ENCODE peak calls at places on chromosomes 11 and 22, in five cellular contexts. P is HCT116, R is K562, B is H1, M is GM12878. X is an unnamed sample.

GRCh38 chr22:23913306-23913660 is 19.1 kb downstream of the MIF start:
- DNase-seq in B (no peak), P (no peak), R (no peak), M (no peak), X (no peak)

GRCh38 chr11:1546536-1547466 is 25.3 kb downstream of the DUSP8 start:
- DNase-seq in P (no peak), R (peak), B (no peak), M (no peak), X (no peak)

GRCh38 chr11:40425168-40425567 is 1034.3 kb downstream of the LRRC4C start:
- DNase-seq in M (no peak), R (no peak), B (no peak), P (no peak), X (no peak)

GRCh38 chr11:76802621-76803020 is 19.5 kb downstream of the TSKU start:
- DNase-seq in R (no peak), B (no peak), P (no peak), M (no peak), X (no peak)

GRCh38 chr11:5196731-5197130 is 3.8 kb downstream of the OR51V1 start:
- DNase-seq in R (no peak), B (no peak), M (no peak), P (no peak), X (no peak)

GRCh38 chr11:78646564-78647185 is 72.0 kb upstream of the NARS2 start:
- DNase-seq in P (peak), R (peak), B (no peak), M (no peak), X (peak)

GRCh38 chr11:33930317-33931021 is 38.6 kb upstream of the LMO2 start:
- DNase-seq in M (no peak), R (no peak), B (no peak), P (no peak), X (no peak)

GRCh38 chr11:107683070-107683469 is 28.8 kb downstream of the SLN start:
- DNase-seq in M (no peak), B (no peak), P (no peak), R (no peak), X (no peak)

GRCh38 chr11:45907911-45908370 is 870 bp upstream of the FREY1 start:
- DNase-seq in R (no peak), P (no peak), M (no peak), B (no peak), X (no peak)

GRCh38 chr22:45763236-45763624 is 91.6 kb downstream of the ATXN10 start:
- DNase-seq in R (no peak), M (no peak), P (no peak), B (no peak), X (no peak)

GRCh38 chr11:113681282-113681681 is 24.8 kb downstream of the TMPRSS5 start:
- DNase-seq in R (peak), B (no peak), P (no peak), M (no peak), X (no peak)

GRCh38 chr11:77374611-77375031 is 73.1 kb upstream of the GDPD4 start:
- DNase-seq in R (no peak), B (no peak), M (no peak), P (no peak), X (no peak)

GRCh38 chr11:115521874-115522273 is 17.7 kb upstream of the CADM1 start:
- DNase-seq in B (no peak), P (no peak), M (no peak), R (no peak), X (no peak)

GRCh38 chr11:75100314-75100713 is 3.6 kb upstream of the OR2AT4 start:
- DNase-seq in R (peak), M (peak), P (no peak), B (no peak), X (no peak)

GRCh38 chr11:3134651-3135490 is 30.2 kb downstream of the OSBPL5 start:
- DNase-seq in B (no peak), R (no peak), P (no peak), M (no peak), X (no peak)

GRCh38 chr22:35838849-35839646 is 121.4 kb downstream of the APOL5 start:
- DNase-seq in B (no peak), M (no peak), R (no peak), P (peak), X (peak)

GRCh38 chr22:42688241-42688913 is 32.3 kb downstream of the A4GALT start:
- DNase-seq in P (no peak), M (no peak), B (no peak), R (peak), X (peak)

GRCh38 chr11:72841397-72841796 is 27.2 kb downstream of the ATG16L2 start:
- DNase-seq in M (no peak), B (no peak), P (no peak), R (no peak), X (no peak)

GRCh38 chr11:15045209-15045608 is 28.2 kb upstream of the CALCB start:
- DNase-seq in M (no peak), R (no peak), P (no peak), B (no peak), X (no peak)

GRCh38 chr11:73200256-73200655 is 17.8 kb upstream of the P2RY2 start:
- DNase-seq in B (no peak), R (no peak), P (no peak), M (no peak), X (no peak)

GRCh38 chr11:61516675-61517516 is 8.3 kb downstream of the LRRC10B start:
- DNase-seq in R (peak), M (no peak), P (no peak), B (no peak), X (peak)

GRCh38 chr11:93849751-93850584 is 450 bp downstream of the VSTM5 start:
- DNase-seq in B (no peak), R (peak), P (no peak), M (no peak), X (no peak)

GRCh38 chr11:45413156-45413833 is 127.2 kb upstream of the SYT13 start:
- DNase-seq in R (no peak), B (no peak), P (no peak), M (no peak), X (no peak)

GRCh38 chr11:13368041-13368446 is 90.5 kb downstream of the BMAL1 start:
- DNase-seq in M (no peak), P (no peak), B (no peak), R (no peak), X (peak)

GRCh38 chr11:68663482-68664010 is 20.8 kb upstream of the GAL start:
- DNase-seq in M (no peak), P (no peak), R (no peak), B (no peak), X (no peak)

GRCh38 chr22:30574095-30574981 is at the start of gene GAL3ST1:
- DNase-seq in P (no peak), M (no peak), R (no peak), B (no peak), X (peak)

GRCh38 chr11:86978756-86979608 is 23.8 kb upstream of the FZD4 start:
- DNase-seq in P (peak), B (no peak), R (peak), M (no peak), X (no peak)

GRCh38 chr11:76096552-76096951 is 109.8 kb downstream of the WNT11 start:
- DNase-seq in M (no peak), B (no peak), R (no peak), P (no peak), X (no peak)

GRCh38 chr22:44118645-44119315 is 61.9 kb upstream of the PARVG start:
- DNase-seq in M (no peak), R (no peak), B (no peak), P (no peak), X (no peak)

GRCh38 chr11:119470316-119471266 is 47.6 kb upstream of the THY1 start:
- DNase-seq in R (no peak), P (no peak), B (no peak), M (no peak), X (no peak)

GRCh38 chr11:62603771-62604170 is 2.1 kb upstream of the MTA2 start:
- DNase-seq in B (no peak), M (no peak), R (no peak), P (no peak), X (no peak)

GRCh38 chr11:2742201-2742600 is 42.4 kb upstream of the KCNQ1OT1 start:
- DNase-seq in P (no peak), R (no peak), M (no peak), B (no peak), X (no peak)

GRCh38 chr11:636511-637332 is at the start of gene DRD4:
- DNase-seq in P (no peak), B (no peak), R (no peak), M (no peak), X (no peak)

GRCh38 chr11:118980191-118980881 is 8.8 kb downstream of the FOXR1 start:
- DNase-seq in P (no peak), B (no peak), M (no peak), R (peak), X (no peak)

GRCh38 chr11:121592708-121593107 is 139.9 kb upstream of the SORL1-AS1 start:
- DNase-seq in P (no peak), M (peak), B (no peak), R (no peak), X (no peak)

GRCh38 chr11:76205252-76206076 is 838 bp downstream of the WNT11 start:
- DNase-seq in R (no peak), M (no peak), P (no peak), B (no peak), X (no peak)

GRCh38 chr11:85960678-85961077 is 105.5 kb downstream of the CCDC83 start:
- DNase-seq in P (no peak), B (no peak), R (no peak), M (no peak), X (no peak)

GRCh38 chr11:66291706-66292542 is at the start of gene TMEM151A:
- DNase-seq in P (no peak), M (no peak), B (no peak), R (no peak), X (no peak)

GRCh38 chr11:86746509-86746908 is 53.8 kb upstream of the PRSS23 start:
- DNase-seq in P (no peak), B (no peak), M (no peak), R (no peak), X (no peak)

DNA sequence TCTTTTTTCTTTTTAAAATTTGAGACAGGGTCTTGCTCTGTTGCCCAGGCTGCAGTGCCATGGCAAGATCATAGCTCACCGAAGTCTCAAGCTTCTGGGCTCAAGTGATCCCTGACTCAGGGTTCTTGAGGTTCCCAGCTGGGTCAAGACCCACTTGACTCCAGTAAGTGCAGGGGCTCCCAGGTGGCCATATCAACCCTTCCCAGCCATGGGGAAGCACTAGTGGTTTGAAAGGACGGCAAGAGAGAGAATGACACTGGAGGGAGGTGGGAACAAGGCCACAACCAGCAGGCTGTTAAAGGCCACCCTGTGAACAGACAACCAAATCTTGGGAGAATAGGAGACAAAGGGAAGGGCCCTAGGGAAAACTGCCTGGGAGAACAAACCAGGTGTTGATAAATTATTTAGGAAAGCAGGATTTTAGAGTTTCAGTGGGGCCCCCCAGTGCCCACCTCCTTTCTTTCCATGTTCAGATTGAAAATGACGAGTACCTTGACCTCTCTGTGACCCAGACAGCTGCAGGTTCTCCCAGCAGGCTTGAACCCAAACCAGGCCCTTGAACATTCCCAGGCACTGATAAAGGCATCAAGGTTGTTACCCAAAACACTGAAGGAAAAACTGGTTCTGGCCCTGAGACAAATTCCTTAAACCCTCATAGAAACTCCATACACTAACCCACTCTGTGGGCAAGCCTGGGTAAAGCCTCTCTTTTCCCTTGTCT is 28.8 kb downstream of the KLHL22 start:
- DNase-seq in R (no peak), P (no peak), B (no peak), M (no peak), X (no peak)
- H3K27ac ChIP-seq in R (no peak), P (no peak), B (no peak), M (no peak), X (no peak)

GRCh38 chr22:50507421-50507990 is at the start of gene LMF2:
- DNase-seq in R (no peak), M (no peak), B (no peak), P (no peak), X (peak)
- TF ChIP-seq SP1 in R (no peak), M (peak), B (no peak), P (no peak), X (no peak)

GRCh38 chr11:101128571-101129202 is 926 bp downstream of the PGR start:
- DNase-seq in R (no peak), B (no peak), P (no peak), M (no peak), X (no peak)
- H3K27ac ChIP-seq in R (peak), B (no peak), P (no peak), M (no peak), X (no peak)

GRCh38 chr22:39419096-39419495 is 19.5 kb downstream of the TAB1 start:
- DNase-seq in R (no peak), M (no peak), B (no peak), P (no peak), X (no peak)

GRCh38 chr22:39418696-39419095 is 19.1 kb downstream of the TAB1 start:
- DNase-seq in R (no peak), P (no peak), B (no peak), M (no peak), X (no peak)

GRCh38 chr22:39422101-39422500 is 22.5 kb downstream of the TAB1 start:
- DNase-seq in R (no peak), B (no peak), M (no peak), P (no peak), X (no peak)

GRCh38 chr22:39421691-39422090 is 22.1 kb downstream of the TAB1 start:
- DNase-seq in M (no peak), B (no peak), R (no peak), P (no peak), X (no peak)

DNA sequence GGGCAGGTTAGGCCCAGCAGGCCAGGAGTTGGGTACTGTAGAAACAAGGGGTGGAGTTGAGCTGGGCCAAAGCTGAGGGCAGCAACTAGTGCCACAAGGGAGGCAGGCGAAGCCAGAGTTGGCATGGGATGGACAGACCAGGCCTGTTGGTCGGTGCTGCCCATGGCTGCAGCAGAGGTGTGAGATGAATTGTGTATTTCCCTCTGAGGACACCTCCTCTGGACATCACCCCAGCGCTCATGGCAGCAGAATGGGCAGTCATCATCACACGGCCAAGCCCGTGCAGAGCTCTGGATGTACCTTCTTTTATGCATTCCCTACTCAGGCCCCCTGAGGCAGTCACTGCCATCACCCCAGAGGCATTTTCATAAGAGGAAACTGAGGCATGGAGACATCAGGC is 20.3 kb downstream of the TAB1 start:
- DNase-seq in M (no peak), R (no peak), P (no peak), B (no peak), X (no peak)
- TF ChIP-seq SP1 in M (no peak), R (no peak), P (no peak), B (no peak), X (no peak)

GRCh38 chr11:67657300-67657699 is 6.8 kb upstream of the ACY3 start:
- DNase-seq in M (no peak), P (no peak), B (no peak), R (no peak), X (no peak)
- H3K27ac ChIP-seq in M (peak), P (no peak), B (no peak), R (no peak), X (no peak)